ENCODE peak calls at places on chromosomes 5 and 9, in four cellular contexts. T is fibroblast of mammary gland, A is heart left ventricle, M is lower lobe of right lung. O is an unnamed sample.

GRCh38 chr5:118139361-118139760 is 849.0 kb downstream of the DTWD2 start:
- DNase-seq in M (no peak), A (no peak), T (no peak), O (no peak)

GRCh38 chr9:14868772-14869583 is 41.2 kb downstream of the FREM1 start:
- DNase-seq in A (no peak), T (no peak), M (no peak), O (no peak)

GRCh38 chr9:71781391-71781790 is 13.1 kb upstream of the CEMIP2 start:
- DNase-seq in M (no peak), T (no peak), A (no peak), O (no peak)

GRCh38 chr9:87684627-87685204 is 41.2 kb upstream of the CTSL start:
- DNase-seq in M (no peak), A (no peak), T (peak; percentile 54), O (no peak)

GRCh38 chr9:419571-420156 is 205.0 kb downstream of the DOCK8 start:
- DNase-seq in M (no peak), A (no peak), T (peak; percentile 25), O (no peak)

GRCh38 chr5:93580387-93581100 is 475 bp downstream of the NR2F1-AS1 start:
- DNase-seq in M (peak; percentile 51), T (peak; percentile 56), A (no peak), O (no peak)

GRCh38 chr5:53814819-53815218 is 254.4 kb downstream of the NDUFS4 start:
- DNase-seq in M (no peak), A (no peak), T (no peak), O (no peak)

GRCh38 chr5:321233-321725 is at the start of gene AHRR:
- DNase-seq in A (no peak), T (peak; percentile 44), M (peak; percentile 78), O (no peak)

GRCh38 chr5:38921174-38921573 is 75.4 kb downstream of the OSMR start:
- DNase-seq in M (no peak), T (peak; percentile 10), A (no peak), O (no peak)

GRCh38 chr5:51685399-51685798 is 302.2 kb downstream of the ISL1 start:
- DNase-seq in M (no peak), A (no peak), T (no peak), O (no peak)

GRCh38 chr9:13083973-13084528 is 195.4 kb downstream of the MPDZ start:
- DNase-seq in T (peak; percentile 74), A (no peak), M (no peak), O (no peak)

GRCh38 chr5:107313921-107314320 is 356.8 kb downstream of the EFNA5 start:
- DNase-seq in A (no peak), M (no peak), T (no peak), O (no peak)

GRCh38 chr5:139468421-139468931 is 2.3 kb upstream of the SMIM33 start:
- DNase-seq in M (peak; percentile 77), A (peak; percentile 39), T (peak; percentile 40), O (no peak)

GRCh38 chr9:83034587-83034986 is 28.4 kb downstream of the RASEF start:
- DNase-seq in A (no peak), T (peak; percentile 25), M (no peak), O (no peak)

GRCh38 chr5:91456928-91457571 is 73.9 kb upstream of the ARRDC3 start:
- DNase-seq in T (no peak), A (no peak), M (no peak), O (no peak)

GRCh38 chr5:93192107-93192506 is 388.9 kb downstream of the NR2F1-AS1 start:
- DNase-seq in T (peak; percentile 92), M (no peak), A (no peak), O (no peak)

GRCh38 chr9:127980706-127981558 is at the start of gene EEIG1:
- DNase-seq in T (peak; percentile 76), M (peak; percentile 95), A (peak; percentile 99), O (peak; percentile 98)

GRCh38 chr9:124458441-124458840 is 8.2 kb downstream of the ADGRD2 start:
- DNase-seq in A (no peak), T (no peak), M (no peak), O (peak; percentile 16)

GRCh38 chr9:88196456-88196855 is 58.2 kb upstream of the SPATA31C2 start:
- DNase-seq in M (no peak), A (no peak), T (no peak), O (no peak)

GRCh38 chr5:150587830-150588494 is 52.5 kb upstream of the SYNPO start:
- DNase-seq in T (peak; percentile 21), M (no peak), A (no peak), O (no peak)

GRCh38 chr9:70466976-70467551 is 52.6 kb upstream of the KLF9 start:
- DNase-seq in M (no peak), T (peak; percentile 99), A (no peak), O (no peak)

GRCh38 chr5:6328173-6328572 is 50.2 kb downstream of the MED10 start:
- DNase-seq in M (no peak), T (peak; percentile 25), A (no peak), O (no peak)

GRCh38 chr9:132531187-132531586 is 51.2 kb upstream of the BARHL1 start:
- DNase-seq in T (no peak), A (no peak), M (no peak), O (no peak)

GRCh38 chr9:135123735-135124134 is 36.3 kb downstream of the OLFM1 start:
- DNase-seq in A (no peak), M (peak; percentile 24), T (no peak), O (no peak)

GRCh38 chr5:61665939-61666621 is 334.0 kb downstream of the ZSWIM6 start:
- DNase-seq in M (no peak), A (no peak), T (no peak), O (no peak)

GRCh38 chr5:108727154-108727638 is 20.5 kb upstream of the FER start:
- DNase-seq in T (peak; percentile 48), A (no peak), M (peak; percentile 55), O (no peak)

GRCh38 chr5:141359790-141360426 is at the start of gene PCDHGB2:
- DNase-seq in A (no peak), M (no peak), T (peak; percentile 63), O (no peak)

GRCh38 chr5:137019229-137019628 is 479.9 kb downstream of the SPOCK1 start:
- DNase-seq in A (no peak), M (no peak), T (no peak), O (no peak)

GRCh38 chr5:137022043-137022442 is 477.1 kb downstream of the SPOCK1 start:
- DNase-seq in A (no peak), M (no peak), T (peak; percentile 21), O (no peak)

GRCh38 chr5:137014731-137015130 is 484.4 kb downstream of the SPOCK1 start:
- DNase-seq in T (no peak), A (no peak), M (no peak), O (no peak)

GRCh38 chr5:137015540-137016116 is 483.5 kb downstream of the SPOCK1 start:
- DNase-seq in M (no peak), T (no peak), A (no peak), O (no peak)

DNA sequence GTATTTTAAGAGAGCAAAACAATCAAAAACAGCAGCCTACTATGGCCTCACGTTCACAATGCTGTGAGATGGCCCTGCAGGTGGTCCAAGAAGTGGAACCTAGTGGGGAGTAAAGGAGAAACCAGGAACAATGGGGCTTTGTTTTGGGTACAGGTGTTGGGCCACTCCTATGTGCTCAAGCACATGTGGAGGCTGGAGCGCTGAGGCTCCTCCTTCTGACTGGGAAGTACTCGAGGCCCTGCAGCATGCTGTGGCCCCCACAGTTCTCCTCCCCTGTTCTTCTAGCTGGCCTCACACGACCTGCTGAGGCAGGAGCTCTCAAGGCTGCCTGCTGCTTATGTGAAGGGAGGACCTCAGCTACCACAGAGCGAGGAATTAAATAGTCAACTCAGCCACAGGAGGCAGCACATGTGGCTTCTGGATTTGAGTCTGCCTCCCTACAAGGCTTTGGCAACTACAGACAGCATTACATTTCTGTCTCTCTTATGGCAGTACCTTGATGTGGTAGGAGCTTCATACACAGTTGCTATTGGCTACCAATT is 482.3 kb downstream of the SPOCK1 start:
- DNase-seq in T (no peak), A (no peak), M (no peak), O (no peak)
- TF ChIP-seq CTCF in T (no peak), A (no peak), M (no peak), O (no peak)

DNA sequence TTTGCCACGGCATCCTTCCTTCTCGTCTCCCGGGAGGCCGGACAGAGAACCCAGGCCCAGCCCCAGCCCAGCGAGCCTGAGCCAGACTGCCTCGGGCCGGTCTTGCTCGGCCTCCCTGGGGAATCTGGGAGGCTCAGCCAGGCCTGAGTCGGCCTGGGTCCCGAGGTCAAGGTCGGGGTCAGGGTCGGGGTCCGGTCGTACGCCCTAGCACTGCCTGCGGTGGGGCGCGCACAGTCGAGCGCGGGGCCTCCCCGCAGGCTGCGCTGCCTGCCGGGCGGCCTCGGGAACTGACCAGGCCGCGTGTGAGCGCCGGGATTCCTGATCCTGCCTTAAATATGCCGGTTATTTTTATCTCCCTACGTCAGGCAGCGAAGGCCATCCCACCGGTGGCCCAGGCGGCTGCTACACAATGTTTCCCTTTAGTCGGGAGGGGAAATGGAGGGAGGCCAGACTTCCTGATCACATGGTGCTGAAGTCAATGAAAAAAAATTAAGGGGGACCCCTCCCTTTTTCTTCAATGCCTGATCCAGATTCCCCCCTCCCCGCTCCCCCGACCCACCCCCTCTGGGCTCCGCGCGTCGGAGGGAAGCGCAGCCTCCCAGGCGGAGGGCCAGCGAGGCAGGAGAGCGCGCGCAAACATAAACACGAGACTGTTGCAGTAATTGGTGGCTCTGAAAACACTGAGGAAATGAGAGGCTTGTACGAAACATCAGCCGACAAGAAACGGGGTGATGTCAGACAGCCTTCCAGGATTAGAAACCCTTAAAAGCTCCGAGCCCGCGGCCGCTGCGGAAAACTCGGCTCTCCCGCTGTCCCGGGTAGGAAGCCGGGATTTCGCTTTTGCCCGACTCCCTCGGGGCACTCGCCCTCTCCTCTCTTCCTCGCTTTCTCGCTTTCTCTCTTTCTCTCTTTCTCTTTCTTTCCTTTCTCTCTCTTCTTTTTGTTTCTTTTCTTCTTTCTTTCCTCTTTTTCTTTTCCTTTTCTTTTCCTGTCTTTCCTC is 148.2 kb upstream of the KLF4 start:
- DNase-seq in A (peak; percentile 92), M (peak; percentile 87), T (peak; percentile 96), O (peak; percentile 67)
- TF ChIP-seq CTCF in A (peak; percentile 26), M (peak; percentile 47), T (no peak), O (no peak)

GRCh38 chr5:28770307-28770706 is 1731.9 kb upstream of the CDH9 start:
- DNase-seq in A (no peak), M (no peak), T (no peak), O (no peak)

DNA sequence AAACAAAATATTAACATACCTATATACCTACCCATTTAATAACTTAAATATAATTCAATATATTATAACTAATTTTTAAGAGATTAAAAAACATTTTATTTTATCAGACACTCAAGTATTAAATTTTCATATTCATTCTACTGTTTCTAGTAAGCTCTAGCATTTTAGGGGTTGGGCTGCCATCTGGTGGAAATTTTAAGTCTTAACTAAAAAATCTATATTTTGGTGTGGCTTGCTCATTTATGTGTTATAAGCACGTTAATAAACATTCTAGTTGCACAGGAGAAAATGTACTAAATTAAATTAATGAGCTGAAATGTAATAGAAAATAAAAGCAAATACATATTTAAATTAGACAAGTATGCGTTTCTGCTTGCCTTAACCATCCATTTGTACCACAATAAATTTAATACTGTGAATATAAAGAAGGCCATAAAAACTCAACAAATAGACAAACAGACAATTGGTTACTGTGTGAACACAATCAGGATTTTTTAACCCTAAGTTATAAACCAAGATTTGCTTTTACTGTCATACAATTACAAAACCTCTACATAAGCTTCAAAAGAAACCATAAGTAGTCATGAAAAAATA is 1728.3 kb upstream of the CDH9 start:
- DNase-seq in M (no peak), A (no peak), T (peak; percentile 36), O (no peak)
- TF ChIP-seq CTCF in M (peak; percentile 34), A (no peak), T (peak; percentile 35), O (peak; percentile 66)

DNA sequence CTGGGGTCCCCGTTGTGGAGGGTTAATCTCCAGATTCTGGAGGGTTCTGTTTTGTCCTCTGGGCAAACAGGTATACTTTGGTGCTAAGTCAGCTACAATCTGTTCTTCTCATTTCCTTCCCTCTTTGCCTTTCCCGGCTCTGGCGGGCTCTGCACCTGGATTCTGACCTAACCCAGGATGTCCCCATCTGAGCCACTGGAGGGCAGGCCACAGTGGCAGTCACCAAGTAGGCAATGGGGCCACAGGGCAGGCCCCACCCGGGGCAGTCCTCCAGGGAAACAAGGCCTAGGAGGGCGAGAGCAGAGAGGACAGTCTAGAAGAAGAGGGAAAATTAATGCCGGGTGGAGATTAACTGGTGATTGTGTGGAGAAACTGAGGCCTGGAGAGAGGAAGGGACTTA is 40.4 kb upstream of the HRH2 start:
- DNase-seq in T (no peak), A (no peak), M (no peak), O (no peak)
- TF ChIP-seq CTCF in T (no peak), A (no peak), M (no peak), O (no peak)

O was measured in dorsolateral prefrontal cortex.